ENCODE peak calls at places on chromosomes 2 and 18, in four cellular contexts. V, E, Z and A are unnamed samples.
A peak's percentile ranks its signal among the peaks of the same experiment; 100 is the strongest.

GRCh38 chr18:49487711-49488310 is 777 bp upstream of the C18orf32 start:
- DNase-seq in V (no peak), E (no peak), Z (no peak), A (no peak)

GRCh38 chr18:58882039-58882438 is 17.4 kb downstream of the ZNF532 start:
- DNase-seq in V (no peak), E (no peak), Z (no peak), A (peak; percentile 59)

GRCh38 chr2:141641462-141641861 is 489.4 kb downstream of the LRP1B start:
- DNase-seq in V (no peak), E (no peak), Z (no peak), A (peak; percentile 19)

GRCh38 chr2:141611981-141612380 is 518.8 kb downstream of the LRP1B start:
- DNase-seq in V (no peak), E (no peak), Z (no peak), A (peak; percentile 29)

GRCh38 chr2:86790828-86791561 is at the start of gene CD8A:
- DNase-seq in V (no peak), E (no peak), Z (no peak), A (peak; percentile 58)

GRCh38 chr2:10400978-10401951 is 46.9 kb downstream of the ODC1 start:
- DNase-seq in V (no peak), E (peak; percentile 46), Z (no peak), A (no peak)

GRCh38 chr2:164044637-164045036 is 308.8 kb upstream of the FIGN start:
- DNase-seq in V (peak; percentile 62), E (peak; percentile 33), Z (no peak), A (peak; percentile 6)

GRCh38 chr2:216786676-216787075 is 73.2 kb downstream of the TNP1 start:
- DNase-seq in V (no peak), E (no peak), Z (no peak), A (no peak)

GRCh38 chr2:218924757-218925156 is 34.7 kb upstream of the CDK5R2 start:
- DNase-seq in V (no peak), E (no peak), Z (no peak), A (no peak)

GRCh38 chr2:113305146-113305545 is 26.4 kb upstream of the PAX8 start:
- DNase-seq in V (no peak), E (no peak), Z (no peak), A (no peak)

GRCh38 chr2:26696352-26696816 is 3.9 kb downstream of the KCNK3 start:
- DNase-seq in V (no peak), E (no peak), Z (no peak), A (peak; percentile 98)

GRCh38 chr18:59123588-59124369 is 15.9 kb upstream of the SEC11C start:
- DNase-seq in V (no peak), E (no peak), Z (no peak), A (peak; percentile 94)

GRCh38 chr2:201235865-201236811 is 24.2 kb upstream of the CASP8 start:
- DNase-seq in V (peak; percentile 50), E (peak; percentile 37), Z (peak; percentile 75), A (peak; percentile 87)

GRCh38 chr2:1886405-1886992 is 142.2 kb upstream of the PXDN start:
- DNase-seq in V (peak; percentile 77), E (peak; percentile 65), Z (peak; percentile 77), A (peak; percentile 77)

GRCh38 chr2:134256961-134257360 is 3.1 kb downstream of the MGAT5 start:
- DNase-seq in V (no peak), E (no peak), Z (no peak), A (no peak)
- H3K4me3 ChIP-seq in V (no peak overlapping the region), E (no peak overlapping the region), Z (no peak overlapping the region), A (no peak overlapping the region)

DNA sequence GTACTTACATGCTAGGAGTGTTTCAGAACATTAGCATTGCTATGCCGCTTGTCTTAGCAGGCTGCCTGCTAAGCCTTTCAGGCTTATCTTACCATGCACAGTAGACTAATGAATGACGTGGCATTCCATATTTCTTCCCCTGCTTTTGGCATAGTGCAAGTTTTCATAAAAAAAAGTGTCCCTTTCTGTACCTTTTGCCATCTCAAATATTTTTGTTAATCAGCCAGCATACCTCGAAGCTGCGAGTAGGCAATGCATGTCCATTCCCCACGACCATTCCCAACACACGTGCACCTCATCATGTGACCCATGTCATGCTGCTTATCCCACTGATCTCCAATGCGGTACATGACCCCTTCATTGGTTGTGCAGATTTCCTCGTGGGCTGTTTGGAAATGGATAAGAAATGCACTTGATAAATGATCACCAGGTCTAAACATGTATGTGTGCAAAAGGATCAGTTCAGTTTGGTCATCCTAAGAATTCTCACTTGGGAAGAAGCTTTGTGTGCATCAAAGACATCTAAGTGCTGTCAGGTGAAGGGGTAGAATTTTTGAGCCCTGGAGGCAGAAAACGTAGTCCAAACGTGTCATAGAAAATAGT is 13.9 kb downstream of the FN1 start:
- DNase-seq in V (no peak), E (no peak), Z (no peak), A (peak; percentile 26)
- H3K4me3 ChIP-seq in V (no peak overlapping the region), E (no peak overlapping the region), Z (no peak overlapping the region), A (peak overlapping the region; percentile 51)

GRCh38 chr2:118669639-118670038 is 177.8 kb downstream of the EN1 start:
- DNase-seq in V (no peak), E (no peak), Z (no peak), A (peak; percentile 34)
- H3K4me3 ChIP-seq in V (no peak overlapping the region), E (no peak overlapping the region), Z (no peak overlapping the region), A (peak overlapping the region; percentile 34)

GRCh38 chr2:20446917-20447436 is at the start of gene RHOB:
- DNase-seq in V (peak; percentile 98), E (peak; percentile 96), Z (peak; percentile 98), A (peak; percentile 100)
- H3K4me3 ChIP-seq in V (peak within 1 kb of the TSS; percentile 97), E (peak within 1 kb of the TSS; percentile 95), Z (peak within 1 kb of the TSS; percentile 89), A (peak within 1 kb of the TSS; percentile 95)

GRCh38 chr2:84515788-84516187 is 510 bp upstream of the DNAH6 start:
- DNase-seq in V (no peak), E (no peak), Z (no peak), A (no peak)
- H3K4me3 ChIP-seq in V (peak overlapping the region; percentile 33), E (peak overlapping the region; percentile 55), Z (peak overlapping the region; percentile 48), A (peak overlapping the region; percentile 97)

GRCh38 chr2:25339791-25340339 is 1.9 kb downstream of the DNMT3A start:
- DNase-seq in V (peak; percentile 73), E (no peak), Z (no peak), A (no peak)
- H3K4me3 ChIP-seq in V (peak overlapping the region; percentile 87), E (peak overlapping the region; percentile 72), Z (peak overlapping the region; percentile 75), A (peak overlapping the region; percentile 68)